ENCODE peak calls at places on chromosomes 12 and 14, in eight cellular contexts. B is tibial nerve, T is fibroblast of lung, W is pancreas, D is esophagus squamous epithelium, X is prostate gland, N is adipocyte, F is stomach. P is an unnamed sample.

GRCh38 chr12:106120578-106121105 is 18.1 kb downstream of the NUAK1 start:
- DNase-seq in B (peak), T (no peak), W (no peak), D (no peak), X (no peak), N (no peak), F (no peak), P (peak)

GRCh38 chr14:30330452-30330851 is 228.5 kb upstream of the G2E3 start:
- DNase-seq in B (no peak), T (no peak), W (no peak), D (no peak), X (no peak), N (no peak), F (no peak), P (peak)

GRCh38 chr12:24997496-24997895 is 48.6 kb upstream of the BCAT1 start:
- DNase-seq in B (no peak), T (peak), W (no peak), D (no peak), X (no peak), N (peak), F (no peak), P (peak)

GRCh38 chr14:28163261-28163660 is 603.3 kb upstream of the FOXG1 start:
- DNase-seq in B (no peak), T (no peak), W (no peak), D (no peak), X (no peak), N (no peak), F (no peak), P (no peak)

GRCh38 chr12:89793946-89794345 is 85.3 kb upstream of the ATP2B1 start:
- DNase-seq in B (no peak), T (no peak), W (no peak), D (no peak), X (no peak), N (no peak), F (no peak), P (no peak)

GRCh38 chr14:62778847-62779246 is 266.4 kb downstream of the KCNH5 start:
- DNase-seq in B (no peak), T (peak), W (no peak), D (no peak), X (no peak), N (peak), F (no peak), P (peak)

GRCh38 chr12:122871851-122872785 is 23.8 kb downstream of the VPS37B start:
- DNase-seq in B (peak), T (peak), W (peak), D (no peak), X (peak), N (peak), F (peak), P (peak)

GRCh38 chr12:117863004-117863709 is 105.6 kb downstream of the KSR2 start:
- DNase-seq in B (no peak), T (peak), W (no peak), D (no peak), X (no peak), N (no peak), F (no peak), P (no peak)

GRCh38 chr12:60197589-60197988 is 601.8 kb downstream of the SLC16A7 start:
- DNase-seq in B (no peak), T (peak), W (no peak), D (no peak), X (no peak), N (peak), F (no peak), P (peak)

GRCh38 chr14:25003537-25003936 is 46.4 kb downstream of the STXBP6 start:
- DNase-seq in B (no peak), T (peak), W (no peak), D (no peak), X (no peak), N (peak), F (no peak), P (peak)

GRCh38 chr14:55448146-55448614 is 7.8 kb upstream of the TBPL2 start:
- DNase-seq in B (peak), T (peak), W (no peak), D (no peak), X (no peak), N (peak), F (peak), P (peak)

GRCh38 chr12:132954471-132955048 is 1.5 kb downstream of the ZNF605 start:
- DNase-seq in B (no peak), T (peak), W (no peak), D (no peak), X (no peak), N (no peak), F (no peak), P (no peak)

GRCh38 chr12:30988887-30989286 is 62.3 kb downstream of the TSPAN11 start:
- DNase-seq in B (no peak), T (no peak), W (peak), D (no peak), X (peak), N (no peak), F (peak), P (no peak)

GRCh38 chr12:26791328-26791791 is 41.6 kb downstream of the ITPR2 start:
- DNase-seq in B (no peak), T (peak), W (no peak), D (no peak), X (no peak), N (peak), F (no peak), P (peak)

GRCh38 chr14:63513756-63514155 is 29.4 kb downstream of the PPP2R5E start:
- DNase-seq in B (no peak), T (no peak), W (no peak), D (no peak), X (no peak), N (no peak), F (no peak), P (no peak)

GRCh38 chr12:48979602-48980388 is 1.7 kb downstream of the WNT1 start:
- DNase-seq in B (no peak), T (no peak), W (peak), D (no peak), X (no peak), N (no peak), F (peak), P (no peak)
- H3K4me3 ChIP-seq in B (peak), T (no peak), W (no peak), D (peak), X (peak), N (peak), F (peak), P (peak)

GRCh38 chr12:3602488-3602887 is 111.5 kb downstream of the PRMT8 start:
- DNase-seq in B (no peak), T (no peak), W (no peak), D (no peak), X (no peak), N (no peak), F (no peak), P (no peak)

GRCh38 chr12:3606101-3606500 is 115.1 kb downstream of the PRMT8 start:
- DNase-seq in B (no peak), T (no peak), W (no peak), D (no peak), X (no peak), N (no peak), F (no peak), P (no peak)

GRCh38 chr12:3603576-3603975 is 112.6 kb downstream of the PRMT8 start:
- DNase-seq in B (no peak), T (no peak), W (no peak), D (no peak), X (no peak), N (no peak), F (no peak), P (no peak)

GRCh38 chr12:3604750-3605638 is 114.0 kb downstream of the PRMT8 start:
- DNase-seq in B (no peak), T (peak), W (peak), D (no peak), X (peak), N (peak), F (peak), P (no peak)

GRCh38 chr12:3604281-3604680 is 113.3 kb downstream of the PRMT8 start:
- DNase-seq in B (no peak), T (no peak), W (no peak), D (no peak), X (no peak), N (no peak), F (no peak), P (no peak)
- H3K4me3 ChIP-seq in B (no peak), T (no peak), W (no peak), D (no peak), X (no peak), N (no peak), F (no peak), P (no peak)

DNA sequence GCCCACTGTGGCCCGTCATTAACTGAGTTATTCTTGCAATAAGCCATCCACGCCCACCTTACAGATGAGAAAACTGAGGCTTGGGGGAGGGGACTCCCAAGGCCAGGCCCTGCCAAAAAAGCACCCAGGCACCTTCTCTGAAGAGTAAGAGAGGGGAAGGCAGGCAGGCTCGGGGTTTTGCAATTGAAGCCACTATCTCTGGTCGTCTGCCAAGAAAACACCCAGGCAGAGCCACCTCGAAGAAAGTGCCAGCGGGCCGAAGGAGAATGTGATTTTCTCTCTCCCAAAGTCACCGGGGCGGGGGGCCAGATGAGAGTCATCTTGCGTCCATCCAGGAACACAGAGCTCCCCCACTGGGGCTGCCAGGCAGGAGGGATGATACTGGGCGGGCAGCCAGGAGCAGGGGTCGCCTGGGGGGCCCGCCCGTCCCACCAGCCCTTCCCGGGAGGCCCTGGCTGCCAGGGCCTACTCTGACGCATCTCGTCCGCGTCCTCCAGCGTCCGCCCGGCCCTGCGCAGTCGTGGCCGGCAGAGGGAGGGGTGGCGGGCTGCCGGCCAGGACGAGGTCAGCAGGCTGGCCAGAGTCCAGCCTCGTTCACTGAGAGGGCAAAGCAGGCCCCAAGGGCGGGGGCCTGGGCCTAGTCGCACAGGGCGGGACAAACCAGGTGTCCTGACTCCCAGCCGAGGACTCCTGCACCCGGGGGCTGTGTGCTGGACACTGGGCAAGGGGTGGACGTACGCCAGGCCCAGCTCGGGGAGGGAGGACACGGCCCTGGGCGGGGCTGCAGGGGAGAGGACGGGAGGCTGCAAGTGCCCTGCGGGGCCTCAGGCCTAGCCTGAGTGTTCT is 74.4 kb downstream of the RFLNA start:
- DNase-seq in B (peak), T (peak), W (peak), D (no peak), X (peak), N (peak), F (peak), P (peak)
- H3K4me3 ChIP-seq in B (no peak), T (no peak), W (no peak), D (no peak), X (no peak), N (no peak), F (no peak), P (no peak)

GRCh38 chr12:2384029-2384386 is 331.2 kb downstream of the CACNA1C start:
- DNase-seq in B (peak), T (peak), W (no peak), D (no peak), X (no peak), N (no peak), F (no peak), P (no peak)

GRCh38 chr12:2384533-2385328 is 331.9 kb downstream of the CACNA1C start:
- DNase-seq in B (peak), T (peak), W (no peak), D (no peak), X (no peak), N (peak), F (no peak), P (peak)

GRCh38 chr12:2386566-2386965 is 333.8 kb downstream of the CACNA1C start:
- DNase-seq in B (no peak), T (no peak), W (no peak), D (no peak), X (no peak), N (no peak), F (no peak), P (no peak)

GRCh38 chr12:2387051-2387834 is 334.5 kb downstream of the CACNA1C start:
- DNase-seq in B (no peak), T (peak), W (no peak), D (no peak), X (no peak), N (peak), F (no peak), P (no peak)

GRCh38 chr12:2385529-2385928 is 332.7 kb downstream of the CACNA1C start:
- DNase-seq in B (no peak), T (no peak), W (no peak), D (no peak), X (no peak), N (no peak), F (no peak), P (no peak)
- H3K4me3 ChIP-seq in B (no peak), T (no peak), W (no peak), D (no peak), X (no peak), N (peak), F (no peak), P (no peak)